ENCODE peak calls at places on chromosome 20, in six cellular contexts. K is A549, F is fibroblast of lung, J is cardiac muscle cell, W is mammary epithelial cell, T is ovary. M is an unnamed sample.

GRCh38 chr20:3900187-3900604 is 11.0 kb downstream of the PANK2 start:
- DNase-seq in K (no peak), T (no peak), J (no peak), W (no peak), F (peak), M (no peak)

GRCh38 chr20:40582531-40582930 is 106.5 kb downstream of the MAFB start:
- DNase-seq in F (no peak), T (no peak), W (no peak), K (no peak), J (no peak), M (no peak)

GRCh38 chr20:10079964-10080363 is 45.2 kb downstream of the ANKEF1 start:
- DNase-seq in W (peak), K (peak), F (peak), T (no peak), J (no peak), M (no peak)

GRCh38 chr20:55142932-55143331 is 667.5 kb downstream of the DOK5 start:
- DNase-seq in W (no peak), J (no peak), F (no peak), K (no peak), T (no peak), M (no peak)

GRCh38 chr20:48463916-48464315 is 363.9 kb downstream of the PREX1 start:
- DNase-seq in F (peak), W (peak), T (no peak), K (no peak), J (peak), M (no peak)

GRCh38 chr20:62624325-62624690 is 18.0 kb upstream of the SLCO4A1 start:
- DNase-seq in F (no peak), J (no peak), T (peak), W (no peak), K (no peak), M (no peak)

GRCh38 chr20:10466325-10466724 is 31.2 kb downstream of the SLX4IP start:
- DNase-seq in K (no peak), F (peak), T (no peak), J (peak), W (no peak), M (no peak)

GRCh38 chr20:47066484-47067270 is 172.0 kb downstream of the EYA2 start:
- DNase-seq in W (no peak), J (no peak), T (no peak), F (peak), K (no peak), M (no peak)

GRCh38 chr20:44495802-44496481 is 20.3 kb downstream of the TTPAL start:
- DNase-seq in W (peak), F (peak), J (no peak), K (peak), T (no peak), M (no peak)

GRCh38 chr20:34891166-34892062 is 15.0 kb downstream of the ACSS2 start:
- DNase-seq in F (peak), T (no peak), W (peak), K (no peak), J (no peak), M (no peak)

GRCh38 chr20:3371757-3372156 is 35.7 kb downstream of the DNAAF9 start:
- DNase-seq in F (no peak), K (no peak), J (no peak), T (no peak), W (no peak), M (no peak)

GRCh38 chr20:33148040-33148439 is 19.9 kb upstream of the BPIFA2 start:
- DNase-seq in F (no peak), T (no peak), J (no peak), K (no peak), W (no peak), M (no peak)

GRCh38 chr20:33884633-33885032 is 73.5 kb downstream of the CHMP4B start:
- DNase-seq in F (no peak), K (no peak), J (no peak), W (no peak), T (no peak), M (no peak)

GRCh38 chr20:61760321-61761112 is 305.2 kb downstream of the TAF4 start:
- DNase-seq in F (no peak), K (no peak), J (no peak), T (no peak), W (no peak), M (no peak)

GRCh38 chr20:59661141-59661540 is 56.8 kb downstream of the PHACTR3 start:
- DNase-seq in J (no peak), T (no peak), K (no peak), W (no peak), F (no peak), M (no peak)

GRCh38 chr20:13875265-13875811 is 90.5 kb downstream of the NDUFAF5 start:
- DNase-seq in K (no peak), W (no peak), J (no peak), T (no peak), F (no peak), M (no peak)

GRCh38 chr20:46250772-46251171 is 57.5 kb downstream of the CDH22 start:
- DNase-seq in F (no peak), J (no peak), T (no peak), K (no peak), W (no peak), M (no peak)

GRCh38 chr20:8018928-8019177 is 708 bp downstream of the TMX4 start:
- DNase-seq in W (no peak), F (no peak), K (no peak), T (no peak), J (peak), M (no peak)

GRCh38 chr20:32191873-32192272 is 15.7 kb downstream of the PLAGL2 start:
- DNase-seq in T (no peak), J (no peak), W (no peak), F (peak), K (no peak), M (no peak)

GRCh38 chr20:2626853-2627541 is 25.4 kb upstream of the NOP56 start:
- DNase-seq in F (peak), J (no peak), W (peak), T (no peak), K (peak), M (no peak)

GRCh38 chr20:59805786-59806577 is 127.5 kb downstream of the SYCP2 start:
- DNase-seq in K (no peak), W (no peak), T (no peak), F (no peak), J (no peak), M (no peak)

GRCh38 chr20:53934421-53935352 is 135.7 kb downstream of the BCAS1 start:
- DNase-seq in T (peak), K (peak), W (peak), F (peak), J (no peak), M (no peak)

GRCh38 chr20:62122659-62123449 is 579 bp downstream of the LSM14B start:
- DNase-seq in W (peak), F (no peak), J (peak), T (peak), K (no peak), M (peak)

GRCh38 chr20:48382304-48382703 is 445.5 kb downstream of the PREX1 start:
- DNase-seq in F (no peak), K (no peak), W (no peak), T (no peak), J (no peak), M (no peak)

GRCh38 chr20:37992802-37993538 is 40.3 kb downstream of the TTI1 start:
- DNase-seq in W (peak), K (peak), J (peak), F (peak), T (no peak), M (no peak)

GRCh38 chr20:57762531-57763234 is 52.9 kb upstream of the PMEPA1 start:
- DNase-seq in F (no peak), T (no peak), K (no peak), W (no peak), J (no peak), M (no peak)

GRCh38 chr20:20215976-20216727 is 151.8 kb upstream of the INSM1 start:
- DNase-seq in J (no peak), W (no peak), T (no peak), F (no peak), K (no peak), M (no peak)

GRCh38 chr20:3013771-3014170 is 29.7 kb upstream of the GNRH2 start:
- DNase-seq in K (no peak), J (no peak), T (no peak), F (no peak), W (no peak), M (no peak)

GRCh38 chr20:48750941-48751620 is 76.7 kb downstream of the PREX1 start:
- DNase-seq in J (no peak), F (peak), K (no peak), T (no peak), W (no peak), M (peak)

GRCh38 chr20:40809361-40809760 is 120.3 kb upstream of the MAFB start:
- DNase-seq in F (no peak), W (no peak), K (no peak), T (no peak), J (no peak), M (no peak)

GRCh38 chr20:63441777-63442493 is 30.5 kb downstream of the KCNQ2 start:
- DNase-seq in J (peak), T (no peak), W (peak), K (peak), F (peak), M (peak)

GRCh38 chr20:61847420-61847748 is 218.3 kb downstream of the TAF4 start:
- DNase-seq in W (no peak), F (no peak), K (no peak), T (no peak), J (no peak), M (no peak)

GRCh38 chr20:44460795-44461141 is 14.9 kb upstream of the TTPAL start:
- DNase-seq in J (peak), T (no peak), K (peak), W (peak), F (peak), M (no peak)

GRCh38 chr20:47781631-47782030 is 3.6 kb downstream of the SULF2 start:
- DNase-seq in J (no peak), K (no peak), F (no peak), T (no peak), W (no peak), M (no peak)

GRCh38 chr20:46767127-46767761 is 57.8 kb downstream of the SLC2A10 start:
- DNase-seq in J (peak), K (peak), T (no peak), W (peak), F (peak), M (no peak)

GRCh38 chr20:37543828-37544227 is 16.2 kb upstream of the BLCAP start:
- DNase-seq in K (peak), F (peak), W (peak), T (no peak), J (no peak), M (no peak)

GRCh38 chr20:57396212-57396611 is 5.0 kb downstream of the RBM38 start:
- DNase-seq in F (no peak), K (no peak), J (no peak), W (no peak), T (peak), M (no peak)

DNA sequence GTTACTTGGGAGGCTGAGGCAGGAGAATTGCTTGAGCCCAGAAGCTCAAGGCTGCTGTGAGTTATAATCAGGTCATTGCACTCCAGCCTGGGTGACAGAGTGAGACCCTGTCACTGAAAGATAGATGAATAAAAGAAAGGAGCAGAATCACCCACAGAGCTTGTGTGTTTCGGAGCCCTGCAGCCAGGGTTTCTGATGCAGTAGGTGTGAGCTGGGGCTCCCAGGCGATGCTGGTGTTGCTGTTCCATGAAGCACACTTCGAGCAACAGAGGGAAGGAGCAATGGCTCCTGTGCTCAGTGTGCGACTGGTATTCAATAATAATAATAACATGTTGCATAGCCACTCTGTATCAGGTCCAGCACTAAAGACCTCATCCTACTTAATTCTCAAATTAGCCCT is 197.5 kb upstream of the CST7 start:
- DNase-seq in J (no peak), K (no peak), T (no peak), F (no peak), W (no peak), M (no peak)
- H3K27ac ChIP-seq in J (no peak), K (no peak), T (no peak), F (no peak), W (no peak), M (no peak)

GRCh38 chr20:21237956-21238355 is 65.2 kb upstream of the XRN2 start:
- DNase-seq in J (no peak), T (no peak), K (no peak), W (peak), F (peak), M (no peak)

GRCh38 chr20:21234816-21235215 is 68.3 kb upstream of the XRN2 start:
- DNase-seq in W (no peak), T (no peak), F (no peak), J (no peak), K (no peak), M (no peak)

GRCh38 chr20:21234324-21234723 is 68.8 kb upstream of the XRN2 start:
- DNase-seq in F (no peak), J (no peak), T (no peak), W (no peak), K (no peak), M (no peak)

GRCh38 chr20:21235346-21235712 is 67.8 kb upstream of the XRN2 start:
- DNase-seq in W (no peak), T (no peak), F (no peak), J (no peak), K (no peak), M (no peak)

DNA sequence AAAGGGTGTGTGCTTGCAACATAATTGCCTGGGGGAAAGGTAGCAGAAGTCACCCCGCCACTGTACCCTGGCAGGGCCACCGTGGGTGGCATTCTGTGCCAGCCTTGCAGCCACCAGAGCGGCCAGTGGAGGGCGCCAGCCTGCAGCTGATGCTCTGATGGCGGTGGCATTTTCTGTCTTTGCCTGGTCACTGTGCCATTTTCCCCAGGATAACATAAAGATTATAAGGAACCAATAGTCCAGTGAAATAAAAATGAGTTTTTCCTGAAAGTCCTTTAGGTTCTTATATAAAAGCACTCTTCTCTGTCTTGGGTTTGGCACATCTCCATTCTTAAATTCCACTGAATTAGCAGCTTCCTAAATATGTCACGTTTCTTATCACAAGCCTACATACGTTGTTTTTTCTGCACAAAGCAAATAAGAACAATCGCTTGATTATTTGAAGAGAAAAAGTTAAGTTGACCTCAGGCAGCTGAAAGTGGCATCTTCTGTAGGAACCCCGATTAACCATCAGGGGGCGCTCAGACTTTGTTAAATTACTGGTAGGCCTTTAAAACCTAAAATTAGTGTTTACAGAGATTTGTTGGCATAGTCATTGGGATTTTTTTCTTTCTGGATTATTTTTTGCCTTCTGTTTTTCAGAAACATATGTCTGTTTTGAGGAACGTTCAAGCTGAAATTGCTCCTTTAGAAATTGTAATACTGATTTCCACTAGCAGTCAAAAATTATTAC is 67.3 kb upstream of the XRN2 start:
- DNase-seq in F (peak), T (peak), K (peak), J (peak), W (peak), M (peak)
- TF ChIP-seq CTCF in F (peak), T (peak), K (peak), J (peak), W (peak), M (peak)

DNA sequence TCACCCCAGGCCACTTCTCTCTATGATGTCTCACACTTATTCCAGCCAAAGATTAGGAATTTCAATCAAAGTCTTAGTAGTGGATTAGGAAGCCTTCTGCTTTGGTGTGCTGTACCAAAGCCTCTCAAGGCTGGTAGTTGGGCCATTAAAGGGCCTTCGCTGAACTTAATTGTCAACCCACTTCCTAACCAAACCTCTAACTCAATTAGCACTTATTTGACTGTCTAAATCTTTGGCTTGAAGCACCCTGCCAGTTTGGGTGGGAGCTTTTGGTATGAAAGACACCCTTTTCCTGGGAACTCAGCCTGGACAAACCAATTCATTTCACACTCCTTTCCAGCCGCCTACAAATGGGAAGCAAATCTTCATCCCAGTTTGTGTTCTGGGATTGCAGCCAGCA is 81.5 kb downstream of the BMP2 start:
- DNase-seq in T (no peak), K (no peak), J (no peak), W (no peak), F (no peak), M (no peak)
- H3K27ac ChIP-seq in T (no peak), K (no peak), J (no peak), W (no peak), F (no peak), M (no peak)

GRCh38 chr20:23361108-23361650 is 803 bp upstream of the GZF1 start:
- DNase-seq in F (no peak), K (peak), T (no peak), W (no peak), J (no peak), M (no peak)
- TF ChIP-seq CTCF in F (no peak), K (no peak), T (no peak), W (no peak), J (no peak), M (peak)

DNA sequence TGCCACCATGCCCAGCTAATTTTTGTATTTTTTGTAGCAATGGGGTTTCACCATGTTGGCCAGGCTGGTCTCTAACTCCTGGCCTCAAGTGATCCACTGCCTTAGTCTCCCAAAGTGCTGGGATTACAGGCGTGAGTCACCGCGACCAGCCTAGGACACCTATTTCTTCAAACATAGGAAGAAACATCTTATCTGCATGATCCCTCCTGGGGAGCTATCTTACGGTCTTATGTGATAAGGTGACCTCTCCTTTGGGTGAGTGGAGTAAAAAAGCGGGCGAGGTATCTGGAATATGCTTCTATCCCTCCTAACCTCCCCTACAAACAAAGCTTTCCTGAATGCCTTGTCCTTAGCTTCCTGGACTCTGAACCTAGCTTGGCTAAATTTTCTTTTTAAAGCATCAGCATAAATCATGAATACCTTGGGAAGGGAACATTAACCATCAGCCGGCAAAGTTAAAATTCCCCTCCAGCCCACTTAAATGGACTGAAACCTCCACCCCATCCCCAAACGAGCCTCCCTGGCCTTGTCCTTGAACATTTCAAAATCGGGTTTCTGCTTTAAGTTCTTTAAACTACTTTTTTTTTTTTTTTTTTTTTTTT is 24.5 kb downstream of the RIPOR3 start:
- DNase-seq in T (no peak), K (no peak), W (no peak), J (no peak), F (no peak), M (no peak)
- H3K27ac ChIP-seq in T (peak), K (peak), W (no peak), J (no peak), F (no peak), M (no peak)

DNA sequence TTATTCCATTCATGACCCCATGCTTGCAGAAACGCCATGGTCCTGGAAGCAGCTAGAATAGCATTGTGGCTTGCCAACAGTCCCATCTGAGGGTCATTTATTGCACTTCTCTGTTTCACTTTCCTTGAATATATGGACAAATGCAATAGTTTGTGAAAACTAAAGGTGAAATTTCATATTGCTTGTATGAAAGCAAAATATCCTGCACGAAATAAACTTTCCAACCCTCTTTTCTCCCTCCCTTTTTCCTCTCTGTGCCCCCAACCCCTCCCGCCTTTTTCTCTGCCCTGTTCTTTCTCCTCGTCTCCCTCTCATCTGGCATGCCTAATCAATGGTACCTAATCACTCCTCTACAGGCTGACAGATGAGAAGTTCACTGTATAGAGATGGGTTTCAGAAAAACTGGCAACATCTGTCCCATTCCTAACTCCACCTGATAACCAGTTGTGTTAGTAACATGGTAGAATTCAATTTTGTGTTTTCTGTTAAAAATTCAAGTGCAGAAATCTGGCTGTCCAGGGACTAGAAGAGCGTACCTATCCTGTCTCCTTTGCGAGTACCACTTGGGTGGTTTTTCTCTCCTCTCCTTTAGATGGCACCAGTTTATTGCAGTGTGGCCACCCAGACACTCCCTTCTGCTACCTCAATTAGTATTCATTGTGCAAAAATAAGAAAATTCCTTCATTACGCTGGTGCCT is 198.6 kb downstream of the FOXA2 start:
- DNase-seq in F (no peak), W (peak), K (peak), J (no peak), T (no peak), M (no peak)
- TF ChIP-seq CTCF in F (no peak), W (peak), K (peak), J (peak), T (no peak), M (no peak)

M was measured in CD4-positive, alpha-beta T cell.